ENCODE peak calls at places on chromosome 21, in eight cellular contexts. D, Z, R, K, I, T, L and O are unnamed samples.
A peak's percentile ranks its signal among the peaks of the same experiment; 100 is the strongest.

GRCh38 chr21:26845066-26845749 is at the start of gene ADAMTS1:
- DNase-seq in D (peak; percentile 91), Z (peak; percentile 94), R (peak; percentile 70), K (peak; percentile 84), I (peak; percentile 62), T (peak; percentile 91), L (peak; percentile 88), O (no peak)

GRCh38 chr21:39263372-39263771 is 50.1 kb downstream of the BRWD1 start:
- DNase-seq in D (no peak), Z (peak; percentile 65), R (no peak), K (no peak), I (no peak), T (no peak), L (no peak), O (no peak)

GRCh38 chr21:24118738-24119470 is 1488.4 kb downstream of the MRPL39 start:
- DNase-seq in D (no peak), Z (no peak), R (no peak), K (no peak), I (peak; percentile 52), T (no peak), L (no peak), O (no peak)

GRCh38 chr21:32934829-32935228 is 90.9 kb upstream of the OLIG2 start:
- DNase-seq in D (no peak), Z (no peak), R (no peak), K (no peak), I (no peak), T (no peak), L (no peak), O (no peak)

GRCh38 chr21:33238146-33238545 is 8.4 kb downstream of the IFNAR2 start:
- DNase-seq in D (no peak), Z (no peak), R (no peak), K (no peak), I (no peak), T (no peak), L (no peak), O (no peak)

GRCh38 chr21:45533731-45534571 is 8.3 kb downstream of the SLC19A1 start:
- DNase-seq in D (no peak), Z (no peak), R (peak; percentile 62), K (no peak), I (no peak), T (no peak), L (no peak), O (no peak)

GRCh38 chr21:16841917-16842316 is 670.9 kb upstream of the CXADR start:
- DNase-seq in D (no peak), Z (no peak), R (no peak), K (no peak), I (no peak), T (no peak), L (no peak), O (no peak)

GRCh38 chr21:46273341-46273740 is 12.1 kb downstream of the MCM3AP start:
- DNase-seq in D (no peak), Z (no peak), R (no peak), K (no peak), I (no peak), T (no peak), L (no peak), O (no peak)

GRCh38 chr21:21806711-21807597 is 808.7 kb downstream of the NCAM2 start:
- DNase-seq in D (no peak), Z (no peak), R (no peak), K (no peak), I (no peak), T (no peak), L (no peak), O (no peak)

GRCh38 chr21:25369524-25370300 is 237.6 kb downstream of the MRPL39 start:
- DNase-seq in D (no peak), Z (peak; percentile 71), R (no peak), K (no peak), I (peak; percentile 81), T (no peak), L (no peak), O (no peak)

GRCh38 chr21:40377135-40377534 is 469.8 kb downstream of the DSCAM start:
- DNase-seq in D (no peak), Z (no peak), R (no peak), K (no peak), I (no peak), T (no peak), L (no peak), O (no peak)

GRCh38 chr21:41168391-41169257 is 664 bp downstream of the BACE2 start:
- DNase-seq in D (peak; percentile 38), Z (peak; percentile 79), R (peak; percentile 62), K (peak; percentile 71), I (peak; percentile 72), T (no peak), L (peak; percentile 29), O (peak; percentile 41)

GRCh38 chr21:17491716-17492414 is 21.0 kb upstream of the CXADR start:
- DNase-seq in D (no peak), Z (peak; percentile 96), R (peak; percentile 67), K (no peak), I (peak; percentile 100), T (no peak), L (no peak), O (no peak)

GRCh38 chr21:29078884-29079765 is 5.7 kb upstream of the CCT8 start:
- DNase-seq in D (no peak), Z (no peak), R (peak; percentile 58), K (no peak), I (peak; percentile 14), T (no peak), L (no peak), O (peak; percentile 23)

DNA sequence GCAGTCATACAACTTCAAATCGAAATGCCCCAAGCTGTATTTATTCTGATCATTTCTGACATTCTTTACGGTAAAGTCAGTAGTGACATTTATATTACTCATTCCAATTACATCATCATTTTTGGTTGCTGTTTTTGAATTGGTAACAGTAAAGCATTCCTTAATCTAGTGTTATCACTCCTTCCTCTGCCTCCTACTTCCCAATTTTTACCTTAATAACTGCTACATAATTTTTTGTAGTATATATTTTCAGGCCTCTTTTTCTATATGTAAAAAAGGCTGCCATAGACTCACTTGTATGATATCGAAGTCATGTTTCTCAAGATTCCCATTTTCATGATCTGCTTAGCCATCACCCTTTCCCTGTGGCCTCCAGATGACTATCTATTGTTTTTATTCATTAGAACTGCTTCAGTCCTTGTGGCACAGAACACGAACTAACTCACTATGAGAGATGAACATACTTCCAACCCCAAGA is 167.2 kb downstream of the RUNX1 start:
- DNase-seq in D (no peak), Z (peak; percentile 86), R (no peak), K (no peak), I (peak; percentile 91), T (no peak), L (no peak), O (no peak)
- H3K36me3 ChIP-seq in D (peaks cover 14% of the 10 kb centered on the region), Z (peaks cover 74% of the 10 kb centered on the region), R (no peaks in the 10 kb centered on the region), K (no peaks in the 10 kb centered on the region), I (peaks cover 34% of the 10 kb centered on the region), T (peaks cover 3% of the 10 kb centered on the region), L (no peaks in the 10 kb centered on the region), O (no peaks in the 10 kb centered on the region)

DNA sequence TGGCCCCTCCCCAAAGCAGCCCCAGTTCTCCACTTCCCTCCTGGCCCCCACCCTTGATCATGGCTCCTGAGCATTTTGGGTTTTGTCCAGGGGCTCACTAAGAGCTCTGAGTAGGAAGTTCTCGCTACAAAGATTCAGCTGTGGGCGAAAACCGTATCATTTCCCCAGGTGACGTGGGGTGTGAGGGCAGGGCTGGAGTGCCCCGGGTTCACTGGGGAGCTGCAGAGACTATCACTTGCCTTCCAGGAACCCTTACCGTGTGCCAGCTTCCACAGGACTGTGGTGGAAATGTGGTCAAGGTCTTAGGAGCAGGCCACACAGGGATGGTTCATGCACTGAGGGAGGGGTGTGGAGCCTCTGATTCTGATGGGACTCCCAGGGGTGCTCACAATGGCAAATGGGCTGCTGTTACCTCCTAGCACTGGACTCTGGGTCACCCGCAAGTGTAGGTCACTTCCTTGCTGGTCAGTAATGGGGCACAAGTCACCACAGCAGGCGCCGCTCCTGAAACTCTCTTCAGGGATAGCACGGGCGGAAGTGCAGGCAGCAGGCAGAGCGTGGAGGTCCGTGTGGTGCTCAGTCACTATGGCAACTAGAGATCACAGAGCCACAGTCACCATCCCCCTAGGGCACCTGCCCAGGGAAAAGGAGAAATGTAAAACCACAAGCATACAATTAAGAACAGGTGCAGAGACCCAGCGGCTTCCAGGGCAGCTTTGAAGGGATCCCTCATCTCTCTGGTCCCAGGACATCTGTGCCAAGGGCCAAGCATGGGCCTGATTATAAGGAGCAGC is 35.4 kb downstream of the RSPH1 start:
- DNase-seq in D (no peak), Z (no peak), R (no peak), K (peak; percentile 74), I (no peak), T (no peak), L (no peak), O (peak; percentile 51)
- H3K4me1 ChIP-seq in D (peaks cover 10% of the 10 kb centered on the region), Z (no peaks in the 10 kb centered on the region), R (no peaks in the 10 kb centered on the region), K (peaks cover 64% of the 10 kb centered on the region), I (peaks cover 3% of the 10 kb centered on the region), T (no peaks in the 10 kb centered on the region), L (peaks cover 5% of the 10 kb centered on the region), O (peaks cover 11% of the 10 kb centered on the region)

DNA sequence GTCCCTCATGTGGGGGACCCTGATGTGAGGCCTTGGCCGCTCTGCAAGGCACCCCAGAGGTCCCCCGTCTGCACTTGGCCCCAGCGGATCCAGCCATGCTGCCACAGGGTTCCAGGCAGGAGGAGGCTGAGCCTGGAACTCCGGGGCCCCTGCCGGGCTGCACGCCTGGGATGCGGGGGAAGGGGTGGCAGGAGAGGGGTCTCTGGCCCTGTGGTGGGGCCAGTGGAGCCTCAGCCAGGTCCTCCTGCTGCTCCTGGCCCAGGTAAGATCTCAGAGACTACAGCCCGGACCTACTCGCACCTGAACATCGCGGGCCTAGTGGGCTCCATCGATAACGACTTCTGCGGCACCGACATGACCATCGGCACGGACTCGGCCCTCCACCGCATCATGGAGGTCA is 12.9 kb downstream of the PFKL start:
- DNase-seq in D (no peak), Z (no peak), R (no peak), K (no peak), I (no peak), T (no peak), L (no peak), O (no peak)
- H3K36me3 ChIP-seq in D (peaks cover 90% of the 10 kb centered on the region), Z (no peaks in the 10 kb centered on the region), R (peaks cover 58% of the 10 kb centered on the region), K (peaks cover 8% of the 10 kb centered on the region), I (peaks cover 5% of the 10 kb centered on the region), T (peaks cover 10% of the 10 kb centered on the region), L (peaks cover 76% of the 10 kb centered on the region), O (peaks cover 28% of the 10 kb centered on the region)

GRCh38 chr21:37453350-37453749 is 86.8 kb downstream of the DYRK1A start:
- DNase-seq in D (no peak), Z (no peak), R (no peak), K (no peak), I (no peak), T (no peak), L (no peak), O (no peak)

GRCh38 chr21:37452222-37452621 is 85.6 kb downstream of the DYRK1A start:
- DNase-seq in D (no peak), Z (peak; percentile 86), R (no peak), K (no peak), I (peak; percentile 92), T (no peak), L (no peak), O (no peak)

GRCh38 chr21:37450385-37451044 is 83.9 kb downstream of the DYRK1A start:
- DNase-seq in D (no peak), Z (peak; percentile 76), R (no peak), K (no peak), I (peak; percentile 62), T (no peak), L (no peak), O (no peak)

GRCh38 chr21:37449302-37449937 is 82.8 kb downstream of the DYRK1A start:
- DNase-seq in D (no peak), Z (no peak), R (no peak), K (no peak), I (no peak), T (no peak), L (no peak), O (no peak)

DNA sequence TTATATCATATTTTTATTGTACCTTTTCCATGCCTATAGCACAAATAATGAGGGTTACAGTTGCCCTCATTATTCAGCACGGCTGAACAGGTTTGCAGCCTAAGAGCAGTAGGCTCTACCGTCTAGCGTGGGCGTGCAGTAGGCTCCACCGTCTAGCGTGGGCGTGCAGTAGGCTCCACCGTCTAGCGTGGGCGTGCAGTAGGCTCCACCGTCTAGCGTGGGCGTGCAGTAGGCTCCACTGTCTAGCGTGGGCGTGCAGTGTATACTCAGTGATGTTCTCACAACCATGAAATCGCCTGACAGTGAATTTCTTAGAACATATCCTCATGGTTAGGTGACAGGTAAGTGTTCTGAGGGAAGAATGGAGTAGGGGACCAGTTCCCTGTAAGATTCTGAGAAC is 84.9 kb downstream of the DYRK1A start:
- DNase-seq in D (no peak), Z (no peak), R (no peak), K (no peak), I (no peak), T (no peak), L (no peak), O (no peak)
- H3K4me1 ChIP-seq in D (peaks cover 31% of the 10 kb centered on the region), Z (peaks cover 64% of the 10 kb centered on the region), R (peaks cover 30% of the 10 kb centered on the region), K (peaks cover 19% of the 10 kb centered on the region), I (peaks cover 40% of the 10 kb centered on the region), T (peaks cover 2% of the 10 kb centered on the region), L (peaks cover 22% of the 10 kb centered on the region), O (peaks cover 19% of the 10 kb centered on the region)